ENCODE peak calls at places on chromosomes 11 and 22, in eight cellular contexts. Q is right atrium auricular region, C is fibroblast of lung, O is ovary, N is upper lobe of right lung, Y is colonic mucosa, A is spleen, E is left ventricle myocardium inferior. R is an unnamed sample.
A peak's percentile ranks its signal among the peaks of the same experiment; 100 is the strongest.

GRCh38 chr22:23119492-23120414 is 22.0 kb downstream of the RSPH14 start:
- DNase-seq in Q (no peak), O (no peak), A (no peak), N (no peak), Y (no peak), E (no peak), C (no peak), R (peak; percentile 36)

GRCh38 chr22:26884921-26885320 is 227.5 kb downstream of the MIAT start:
- DNase-seq in E (no peak), Q (peak; percentile 52), N (no peak), A (no peak), Y (no peak), C (peak; percentile 87), O (no peak), R (no peak)

GRCh38 chr11:38648597-38648996 is 2050.6 kb upstream of the RAG2 start:
- DNase-seq in Y (no peak), Q (no peak), O (no peak), C (peak; percentile 19), E (no peak), A (no peak), N (no peak), R (no peak)

GRCh38 chr22:37681556-37682049 is 4.5 kb upstream of the NOL12 start:
- DNase-seq in C (peak; percentile 70), A (peak; percentile 87), Q (peak; percentile 78), N (peak; percentile 82), E (peak; percentile 61), O (peak; percentile 73), Y (peak; percentile 84), R (peak; percentile 82)

GRCh38 chr22:24171822-24172221 is 9.5 kb upstream of the SUSD2 start:
- DNase-seq in E (no peak), Y (no peak), Q (no peak), C (no peak), O (no peak), N (no peak), A (no peak), R (no peak)

GRCh38 chr11:2787816-2788750 is 88.3 kb upstream of the KCNQ1OT1 start:
- DNase-seq in A (peak; percentile 47), Y (peak; percentile 18), E (peak; percentile 11), Q (peak; percentile 40), C (no peak), O (no peak), N (peak; percentile 54), R (peak; percentile 22)

GRCh38 chr11:128701936-128702335 is 8.1 kb downstream of the FLI1 start:
- DNase-seq in E (no peak), N (no peak), A (no peak), Y (no peak), O (no peak), C (no peak), Q (no peak), R (no peak)

GRCh38 chr11:33411751-33412150 is 154.6 kb downstream of the HIPK3 start:
- DNase-seq in C (no peak), A (no peak), E (no peak), Y (no peak), Q (no peak), N (no peak), O (no peak), R (no peak)

GRCh38 chr11:99419991-99420390 is 399.2 kb downstream of the CNTN5 start:
- DNase-seq in C (peak; percentile 24), E (no peak), Q (no peak), N (no peak), O (no peak), Y (no peak), A (no peak), R (no peak)

GRCh38 chr11:99423435-99423983 is 402.8 kb downstream of the CNTN5 start:
- DNase-seq in Q (no peak), C (no peak), Y (no peak), O (no peak), A (no peak), E (no peak), N (no peak), R (no peak)

GRCh38 chr11:99422581-99423434 is 402.1 kb downstream of the CNTN5 start:
- DNase-seq in Q (no peak), C (peak; percentile 3), Y (no peak), N (no peak), A (no peak), E (no peak), O (no peak), R (no peak)

GRCh38 chr11:99425596-99425995 is 404.8 kb downstream of the CNTN5 start:
- DNase-seq in N (no peak), C (no peak), E (no peak), Y (no peak), Q (no peak), O (no peak), A (no peak), R (no peak)

GRCh38 chr11:99424313-99425084 is 403.8 kb downstream of the CNTN5 start:
- DNase-seq in N (peak; percentile 54), Q (no peak), C (no peak), E (peak; percentile 79), A (no peak), Y (no peak), O (no peak), R (peak; percentile 83)
- H3K27ac ChIP-seq in N (no peak overlapping the region), Q (no peak overlapping the region), C (no peak overlapping the region), E (peak overlapping the region; percentile 48), A (no peak overlapping the region), Y (no peak overlapping the region), O (no peak overlapping the region), R (no peak overlapping the region)

GRCh38 chr11:13110145-13110544 is 101.0 kb downstream of the RASSF10 start:
- DNase-seq in E (no peak), O (no peak), A (no peak), Q (no peak), Y (no peak), C (no peak), N (no peak), R (no peak)
- H3K27ac ChIP-seq in E (no peak overlapping the region), O (no peak overlapping the region), A (no peak overlapping the region), Q (no peak overlapping the region), Y (no peak overlapping the region), C (no peak overlapping the region), N (no peak overlapping the region), R (no peak overlapping the region)

GRCh38 chr11:100832851-100833250 is 145.8 kb downstream of the ARHGAP42 start:
- DNase-seq in Y (no peak), N (no peak), A (no peak), O (no peak), C (no peak), E (no peak), Q (no peak), R (no peak)
- H3K27ac ChIP-seq in Y (no peak overlapping the region), N (no peak overlapping the region), A (no peak overlapping the region), O (no peak overlapping the region), C (no peak overlapping the region), E (no peak overlapping the region), Q (no peak overlapping the region), R (no peak overlapping the region)

DNA sequence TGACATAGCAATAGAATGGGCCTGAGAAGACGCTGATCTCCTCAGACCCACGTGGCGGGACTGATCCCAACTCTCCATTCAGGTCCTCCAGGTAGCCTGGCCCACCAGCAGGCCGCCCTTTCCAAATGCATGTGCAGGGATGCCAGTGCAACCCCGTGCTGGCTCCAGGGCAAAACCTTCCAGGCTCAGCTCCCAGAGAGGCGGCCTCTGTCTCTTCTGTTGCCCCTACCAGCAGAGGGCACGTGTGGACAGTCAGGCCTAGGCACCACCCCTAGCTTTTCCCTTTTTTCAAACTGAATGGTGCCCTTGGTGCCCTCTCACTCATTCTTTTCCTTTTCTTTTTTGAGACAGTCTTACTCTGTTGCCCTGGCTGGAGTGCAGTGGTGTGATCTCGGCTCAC is 121.7 kb downstream of the OSBP2 start:
- DNase-seq in E (no peak), O (no peak), A (no peak), Y (no peak), Q (no peak), C (no peak), N (peak; percentile 31), R (no peak)
- H3K27ac ChIP-seq in E (no peak overlapping the region), O (no peak overlapping the region), A (no peak overlapping the region), Y (no peak overlapping the region), Q (no peak overlapping the region), C (no peak overlapping the region), N (no peak overlapping the region), R (no peak overlapping the region)

GRCh38 chr11:73325036-73325981 is 17.2 kb downstream of the ARHGEF17 start:
- DNase-seq in Y (no peak), E (peak; percentile 47), C (peak; percentile 66), Q (no peak), N (no peak), O (no peak), A (no peak), R (no peak)

GRCh38 chr11:73323464-73323863 is 15.4 kb downstream of the ARHGEF17 start:
- DNase-seq in Q (peak; percentile 78), Y (peak; percentile 59), N (peak; percentile 79), O (peak; percentile 96), E (peak; percentile 85), C (peak; percentile 84), A (peak; percentile 82), R (peak; percentile 90)

GRCh38 chr11:73322986-73323306 is 14.9 kb downstream of the ARHGEF17 start:
- DNase-seq in C (no peak), Q (no peak), O (no peak), Y (no peak), N (no peak), A (no peak), E (no peak), R (no peak)

GRCh38 chr11:73324665-73325035 is 16.6 kb downstream of the ARHGEF17 start:
- DNase-seq in Q (no peak), Y (no peak), N (no peak), A (no peak), C (no peak), O (no peak), E (no peak), R (no peak)

DNA sequence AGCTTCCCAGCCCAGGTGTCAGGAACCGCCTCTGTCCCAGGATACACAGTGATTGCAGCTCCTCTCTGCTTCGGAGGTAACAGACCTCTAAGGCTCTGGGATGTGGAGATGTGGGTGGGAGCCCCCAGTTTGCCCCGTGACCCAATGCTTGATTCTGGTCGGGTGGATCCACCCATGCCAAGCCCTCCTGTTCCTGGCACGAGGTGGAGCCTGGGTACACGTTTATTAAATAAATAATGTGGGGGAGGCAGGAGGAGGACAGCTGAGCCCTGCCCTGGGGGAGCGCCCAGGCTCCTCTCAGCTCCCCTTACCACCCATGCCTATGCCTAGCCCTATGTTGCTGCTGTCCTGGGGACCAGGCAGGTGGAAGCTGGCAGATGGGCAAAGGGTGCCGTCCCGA is 16.0 kb downstream of the ARHGEF17 start:
- DNase-seq in O (no peak), E (no peak), C (no peak), N (no peak), Y (no peak), A (no peak), Q (no peak), R (no peak)
- H3K27ac ChIP-seq in O (peak overlapping the region; percentile 79), E (peak overlapping the region; percentile 99), C (peak overlapping the region; percentile 73), N (peak overlapping the region; percentile 63), Y (peak overlapping the region; percentile 47), A (peak overlapping the region; percentile 71), Q (peak overlapping the region; percentile 77), R (peak overlapping the region; percentile 83)

R was measured in heart left ventricle.